ENCODE peak calls at places on chromosomes 11 and 22, in five cellular contexts. T is retinal pigment epithelial cell; P is neural progenitor cell; H is stimulated activated CD8-positive, alpha-beta memory T cell treated with anti-CD3 and anti-CD28 coated beads, Interleukin-15, amount 100 ng/mL, for 4 hours; U is esophagus squamous epithelium. S is an unnamed sample.

GRCh38 chr11:103883856-103884255 is 152.6 kb upstream of the DDI1 start:
- DNase-seq in T (no peak), P (no peak), H (no peak), U (no peak), S (no peak)

GRCh38 chr11:22467248-22467647 is 129.1 kb downstream of the SLC17A6 start:
- DNase-seq in T (no peak), P (no peak), H (no peak), U (no peak), S (no peak)

GRCh38 chr11:1081601-1082311 is 7.1 kb downstream of the MUC2 start:
- DNase-seq in T (no peak), P (no peak), H (no peak), U (no peak), S (no peak)

GRCh38 chr22:38871360-38872171 is 450 bp downstream of the CBX6 start:
- DNase-seq in T (no peak), P (peak), H (peak), U (no peak), S (peak)

GRCh38 chr11:66011239-66011784 is 496 bp upstream of the CST6 start:
- DNase-seq in T (peak), P (no peak), H (no peak), U (no peak), S (peak)

GRCh38 chr11:45872513-45873356 is 12.7 kb upstream of the MAPK8IP1 start:
- DNase-seq in T (no peak), P (peak), H (no peak), U (no peak), S (peak)

GRCh38 chr11:18578975-18579598 is 9.4 kb downstream of the UEVLD start:
- DNase-seq in T (no peak), P (no peak), H (no peak), U (no peak), S (peak)

GRCh38 chr11:130023204-130023603 is 20.6 kb upstream of the PRDM10 start:
- DNase-seq in T (no peak), P (no peak), H (no peak), U (no peak), S (peak)

GRCh38 chr11:12154871-12155668 is 44.7 kb downstream of the MICAL2 start:
- DNase-seq in T (no peak), P (no peak), H (no peak), U (no peak), S (no peak)

GRCh38 chr11:63802637-63803414 is 10.4 kb upstream of the SPINDOC start:
- DNase-seq in T (peak), P (no peak), H (no peak), U (no peak), S (peak)

S was measured in mesendoderm.